ENCODE peak calls at places on chromosomes 7 and 10, in eight cellular contexts. One of them, this sample, is unnamed.

GRCh38 chr7:57414415-57414814 is 35.6 kb upstream of the ZNF716 start:
- DNase-seq in HFF-Myc: no peak
- DNase-seq in tibial artery: no peak
- DNase-seq in fibroblast of pulmonary artery: no peak
- DNase-seq in fibroblast of lung: no peak
- DNase-seq in hepatocyte: no peak
- DNase-seq in GM12865: no peak
- DNase-seq in endothelial cell of umbilical vein: no peak
- DNase-seq in this sample: no peak

GRCh38 chr7:38775503-38775902 is 133.5 kb downstream of the VPS41 start:
- DNase-seq in fibroblast of pulmonary artery: no peak
- DNase-seq in endothelial cell of umbilical vein: no peak
- DNase-seq in GM12865: no peak
- DNase-seq in fibroblast of lung: no peak
- DNase-seq in tibial artery: no peak
- DNase-seq in hepatocyte: no peak
- DNase-seq in HFF-Myc: no peak
- DNase-seq in this sample: no peak

GRCh38 chr7:4642468-4643203 is 39.5 kb upstream of the FOXK1 start:
- DNase-seq in tibial artery: no peak
- DNase-seq in HFF-Myc: no peak
- DNase-seq in fibroblast of lung: no peak
- DNase-seq in fibroblast of pulmonary artery: no peak
- DNase-seq in hepatocyte: no peak
- DNase-seq in GM12865: peak
- DNase-seq in endothelial cell of umbilical vein: peak
- DNase-seq in this sample: no peak

GRCh38 chr10:133100706-133101463 is 13.2 kb downstream of the ADGRA1 start:
- DNase-seq in endothelial cell of umbilical vein: no peak
- DNase-seq in HFF-Myc: no peak
- DNase-seq in tibial artery: no peak
- DNase-seq in fibroblast of pulmonary artery: no peak
- DNase-seq in GM12865: no peak
- DNase-seq in fibroblast of lung: no peak
- DNase-seq in hepatocyte: peak
- DNase-seq in this sample: no peak

GRCh38 chr10:105464961-105465360 is 823.9 kb downstream of the SORCS3 start:
- DNase-seq in HFF-Myc: no peak
- DNase-seq in hepatocyte: no peak
- DNase-seq in fibroblast of pulmonary artery: no peak
- DNase-seq in tibial artery: no peak
- DNase-seq in GM12865: no peak
- DNase-seq in fibroblast of lung: no peak
- DNase-seq in endothelial cell of umbilical vein: no peak
- DNase-seq in this sample: no peak

GRCh38 chr10:131352765-131353290 is 41.3 kb upstream of the TCERG1L start:
- DNase-seq in fibroblast of lung: no peak
- DNase-seq in GM12865: no peak
- DNase-seq in HFF-Myc: no peak
- DNase-seq in endothelial cell of umbilical vein: no peak
- DNase-seq in hepatocyte: no peak
- DNase-seq in fibroblast of pulmonary artery: no peak
- DNase-seq in tibial artery: no peak
- DNase-seq in this sample: no peak

GRCh38 chr10:78779339-78779955 is 289.3 kb upstream of the ZMIZ1 start:
- DNase-seq in GM12865: no peak
- DNase-seq in tibial artery: no peak
- DNase-seq in HFF-Myc: no peak
- DNase-seq in fibroblast of lung: no peak
- DNase-seq in fibroblast of pulmonary artery: no peak
- DNase-seq in hepatocyte: no peak
- DNase-seq in endothelial cell of umbilical vein: no peak
- DNase-seq in this sample: peak

GRCh38 chr10:25556457-25556856 is 377.6 kb upstream of the MYO3A start:
- DNase-seq in GM12865: no peak
- DNase-seq in HFF-Myc: no peak
- DNase-seq in fibroblast of lung: no peak
- DNase-seq in tibial artery: no peak
- DNase-seq in hepatocyte: peak
- DNase-seq in endothelial cell of umbilical vein: peak
- DNase-seq in fibroblast of pulmonary artery: peak
- DNase-seq in this sample: no peak

GRCh38 chr7:130845581-130846085 is 111.6 kb upstream of the KLF14 start:
- DNase-seq in fibroblast of pulmonary artery: peak
- DNase-seq in endothelial cell of umbilical vein: no peak
- DNase-seq in GM12865: no peak
- DNase-seq in tibial artery: no peak
- DNase-seq in hepatocyte: no peak
- DNase-seq in fibroblast of lung: peak
- DNase-seq in HFF-Myc: peak
- DNase-seq in this sample: peak

GRCh38 chr10:116611153-116611545 is 9.6 kb upstream of the PNLIPRP2 start:
- DNase-seq in hepatocyte: peak
- DNase-seq in tibial artery: no peak
- DNase-seq in endothelial cell of umbilical vein: no peak
- DNase-seq in fibroblast of lung: no peak
- DNase-seq in GM12865: no peak
- DNase-seq in fibroblast of pulmonary artery: no peak
- DNase-seq in HFF-Myc: no peak
- DNase-seq in this sample: no peak

GRCh38 chr10:14742382-14742781 is 32.3 kb downstream of the FAM107B start:
- DNase-seq in fibroblast of pulmonary artery: no peak
- DNase-seq in endothelial cell of umbilical vein: no peak
- DNase-seq in HFF-Myc: no peak
- DNase-seq in GM12865: no peak
- DNase-seq in fibroblast of lung: no peak
- DNase-seq in tibial artery: no peak
- DNase-seq in hepatocyte: no peak
- DNase-seq in this sample: no peak

GRCh38 chr7:37352974-37353948 is 95.4 kb downstream of the ELMO1 start:
- DNase-seq in HFF-Myc: no peak
- DNase-seq in tibial artery: peak
- DNase-seq in GM12865: peak
- DNase-seq in hepatocyte: no peak
- DNase-seq in fibroblast of pulmonary artery: no peak
- DNase-seq in fibroblast of lung: no peak
- DNase-seq in endothelial cell of umbilical vein: no peak
- DNase-seq in this sample: no peak

GRCh38 chr7:16412535-16413247 is 8.6 kb downstream of the CRPPA start:
- DNase-seq in fibroblast of lung: no peak
- DNase-seq in fibroblast of pulmonary artery: no peak
- DNase-seq in hepatocyte: no peak
- DNase-seq in GM12865: no peak
- DNase-seq in HFF-Myc: no peak
- DNase-seq in endothelial cell of umbilical vein: no peak
- DNase-seq in tibial artery: no peak
- DNase-seq in this sample: no peak

GRCh38 chr10:126504051-126504760 is 115.9 kb upstream of the ADAM12 start:
- DNase-seq in hepatocyte: peak
- DNase-seq in endothelial cell of umbilical vein: peak
- DNase-seq in tibial artery: no peak
- DNase-seq in fibroblast of lung: peak
- DNase-seq in GM12865: peak
- DNase-seq in HFF-Myc: peak
- DNase-seq in fibroblast of pulmonary artery: peak
- DNase-seq in this sample: peak

GRCh38 chr7:116461500-116461899 is 38.0 kb upstream of the CAV2 start:
- DNase-seq in HFF-Myc: no peak
- DNase-seq in GM12865: no peak
- DNase-seq in tibial artery: no peak
- DNase-seq in fibroblast of lung: no peak
- DNase-seq in endothelial cell of umbilical vein: no peak
- DNase-seq in fibroblast of pulmonary artery: no peak
- DNase-seq in hepatocyte: no peak
- DNase-seq in this sample: no peak

GRCh38 chr7:81470084-81470723 is 299.6 kb downstream of the HGF start:
- DNase-seq in endothelial cell of umbilical vein: peak
- DNase-seq in GM12865: peak
- DNase-seq in fibroblast of lung: peak
- DNase-seq in HFF-Myc: peak
- DNase-seq in tibial artery: peak
- DNase-seq in fibroblast of pulmonary artery: peak
- DNase-seq in hepatocyte: peak
- DNase-seq in this sample: peak

GRCh38 chr7:73770002-73770859 is at the start of gene CLDN3:
- DNase-seq in fibroblast of lung: no peak
- DNase-seq in HFF-Myc: no peak
- DNase-seq in fibroblast of pulmonary artery: no peak
- DNase-seq in hepatocyte: peak
- DNase-seq in GM12865: no peak
- DNase-seq in endothelial cell of umbilical vein: no peak
- DNase-seq in tibial artery: no peak
- DNase-seq in this sample: no peak

GRCh38 chr7:107939472-107940145 is 48.6 kb downstream of the DLD start:
- DNase-seq in endothelial cell of umbilical vein: peak
- DNase-seq in HFF-Myc: no peak
- DNase-seq in fibroblast of pulmonary artery: peak
- DNase-seq in GM12865: no peak
- DNase-seq in hepatocyte: no peak
- DNase-seq in fibroblast of lung: peak
- DNase-seq in tibial artery: peak
- DNase-seq in this sample: peak

GRCh38 chr10:72337039-72337629 is 17.6 kb downstream of the DNAJB12 start:
- DNase-seq in GM12865: peak
- DNase-seq in HFF-Myc: no peak
- DNase-seq in fibroblast of lung: peak
- DNase-seq in endothelial cell of umbilical vein: peak
- DNase-seq in tibial artery: peak
- DNase-seq in fibroblast of pulmonary artery: peak
- DNase-seq in hepatocyte: peak
- DNase-seq in this sample: peak

GRCh38 chr10:17708806-17709205 is 43.2 kb upstream of the TMEM236 start:
- DNase-seq in tibial artery: no peak
- DNase-seq in fibroblast of pulmonary artery: no peak
- DNase-seq in HFF-Myc: no peak
- DNase-seq in fibroblast of lung: no peak
- DNase-seq in hepatocyte: no peak
- DNase-seq in GM12865: no peak
- DNase-seq in endothelial cell of umbilical vein: no peak
- DNase-seq in this sample: no peak

GRCh38 chr10:35497909-35498308 is 107.2 kb upstream of the GJD4 start:
- DNase-seq in HFF-Myc: no peak
- DNase-seq in tibial artery: no peak
- DNase-seq in fibroblast of lung: no peak
- DNase-seq in GM12865: no peak
- DNase-seq in hepatocyte: no peak
- DNase-seq in endothelial cell of umbilical vein: no peak
- DNase-seq in fibroblast of pulmonary artery: no peak
- DNase-seq in this sample: no peak

GRCh38 chr7:50807026-50807730 is 24.5 kb upstream of the GRB10 start:
- DNase-seq in fibroblast of lung: no peak
- DNase-seq in GM12865: no peak
- DNase-seq in fibroblast of pulmonary artery: no peak
- DNase-seq in endothelial cell of umbilical vein: no peak
- DNase-seq in tibial artery: peak
- DNase-seq in hepatocyte: no peak
- DNase-seq in HFF-Myc: no peak
- DNase-seq in this sample: no peak

GRCh38 chr10:11165591-11166543 is 148.2 kb downstream of the CELF2 start:
- DNase-seq in fibroblast of pulmonary artery: peak
- DNase-seq in tibial artery: peak
- DNase-seq in endothelial cell of umbilical vein: peak
- DNase-seq in fibroblast of lung: peak
- DNase-seq in HFF-Myc: no peak
- DNase-seq in GM12865: peak
- DNase-seq in hepatocyte: peak
- DNase-seq in this sample: no peak
- TF ChIP-seq CTCF in fibroblast of pulmonary artery: peak
- TF ChIP-seq CTCF in tibial artery: peak
- TF ChIP-seq CTCF in endothelial cell of umbilical vein: peak
- TF ChIP-seq CTCF in fibroblast of lung: peak
- TF ChIP-seq CTCF in HFF-Myc: peak
- TF ChIP-seq CTCF in GM12865: peak
- TF ChIP-seq CTCF in hepatocyte: peak
- TF ChIP-seq CTCF in this sample: peak

GRCh38 chr7:141027043-141027442 is 12.3 kb upstream of the MRPS33 start:
- DNase-seq in endothelial cell of umbilical vein: no peak
- DNase-seq in GM12865: no peak
- DNase-seq in hepatocyte: no peak
- DNase-seq in HFF-Myc: no peak
- DNase-seq in fibroblast of lung: no peak
- DNase-seq in fibroblast of pulmonary artery: no peak
- DNase-seq in tibial artery: no peak
- DNase-seq in this sample: no peak

GRCh38 chr7:141023305-141023704 is 8.6 kb upstream of the MRPS33 start:
- DNase-seq in HFF-Myc: no peak
- DNase-seq in fibroblast of lung: no peak
- DNase-seq in GM12865: no peak
- DNase-seq in fibroblast of pulmonary artery: no peak
- DNase-seq in endothelial cell of umbilical vein: no peak
- DNase-seq in tibial artery: no peak
- DNase-seq in hepatocyte: no peak
- DNase-seq in this sample: no peak

GRCh38 chr7:141024668-141025067 is 9.9 kb upstream of the MRPS33 start:
- DNase-seq in GM12865: no peak
- DNase-seq in HFF-Myc: no peak
- DNase-seq in endothelial cell of umbilical vein: no peak
- DNase-seq in hepatocyte: no peak
- DNase-seq in fibroblast of lung: no peak
- DNase-seq in fibroblast of pulmonary artery: no peak
- DNase-seq in tibial artery: no peak
- DNase-seq in this sample: no peak

DNA sequence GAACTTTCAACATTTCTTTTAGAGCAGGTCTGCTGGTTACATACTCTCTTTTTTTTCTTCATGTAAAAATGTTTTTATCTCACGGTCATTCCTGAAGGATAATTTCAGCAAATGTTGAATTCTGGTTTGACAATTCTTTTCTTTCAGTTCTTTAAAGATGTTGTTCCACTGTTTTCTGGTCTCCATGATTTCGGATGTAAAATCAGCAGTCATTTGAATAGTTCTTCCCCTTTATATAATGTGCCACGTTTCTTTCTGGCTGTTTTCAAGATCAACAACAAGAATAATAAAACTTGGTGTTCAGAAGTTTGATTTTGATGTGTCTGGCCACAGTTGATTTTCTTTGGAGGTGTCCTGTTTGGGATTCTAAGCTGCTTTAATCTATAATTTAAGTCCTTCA is 14.0 kb upstream of the MRPS33 start:
- DNase-seq in fibroblast of lung: no peak
- DNase-seq in HFF-Myc: no peak
- DNase-seq in fibroblast of pulmonary artery: no peak
- DNase-seq in tibial artery: no peak
- DNase-seq in endothelial cell of umbilical vein: no peak
- DNase-seq in hepatocyte: no peak
- DNase-seq in GM12865: no peak
- DNase-seq in this sample: no peak
- H3K4me3 ChIP-seq in fibroblast of lung: no peak
- H3K4me3 ChIP-seq in HFF-Myc: no peak
- H3K4me3 ChIP-seq in fibroblast of pulmonary artery: no peak
- H3K4me3 ChIP-seq in tibial artery: no peak
- H3K4me3 ChIP-seq in endothelial cell of umbilical vein: no peak
- H3K4me3 ChIP-seq in hepatocyte: no peak
- H3K4me3 ChIP-seq in GM12865: no peak
- H3K4me3 ChIP-seq in this sample: no peak

GRCh38 chr7:34776748-34777358 is 118.8 kb downstream of the NPSR1 start:
- DNase-seq in HFF-Myc: no peak
- DNase-seq in GM12865: no peak
- DNase-seq in fibroblast of lung: no peak
- DNase-seq in hepatocyte: no peak
- DNase-seq in fibroblast of pulmonary artery: no peak
- DNase-seq in endothelial cell of umbilical vein: no peak
- DNase-seq in tibial artery: no peak
- DNase-seq in this sample: no peak
- TF ChIP-seq CTCF in HFF-Myc: no peak
- TF ChIP-seq CTCF in GM12865: no peak
- TF ChIP-seq CTCF in fibroblast of lung: no peak
- TF ChIP-seq CTCF in hepatocyte: no peak
- TF ChIP-seq CTCF in fibroblast of pulmonary artery: no peak
- TF ChIP-seq CTCF in endothelial cell of umbilical vein: no peak
- TF ChIP-seq CTCF in tibial artery: no peak
- TF ChIP-seq CTCF in this sample: no peak

GRCh38 chr7:47783456-47784240 is 164.6 kb downstream of the PKD1L1 start:
- DNase-seq in GM12865: no peak
- DNase-seq in HFF-Myc: peak
- DNase-seq in fibroblast of lung: peak
- DNase-seq in hepatocyte: peak
- DNase-seq in tibial artery: peak
- DNase-seq in fibroblast of pulmonary artery: peak
- DNase-seq in endothelial cell of umbilical vein: peak
- DNase-seq in this sample: peak
- H3K4me3 ChIP-seq in GM12865: no peak
- H3K4me3 ChIP-seq in HFF-Myc: no peak
- H3K4me3 ChIP-seq in fibroblast of lung: no peak
- H3K4me3 ChIP-seq in hepatocyte: no peak
- H3K4me3 ChIP-seq in tibial artery: no peak
- H3K4me3 ChIP-seq in fibroblast of pulmonary artery: no peak
- H3K4me3 ChIP-seq in endothelial cell of umbilical vein: no peak
- H3K4me3 ChIP-seq in this sample: no peak

This sample was measured in AG10803.